ENCODE peak calls at places on chromosomes 1 and 21, in seven cellular contexts. P is natural killer cell treated with Interleukin-12 subunit alpha and Interleukin-12 subunit beta and Interleukin-15 and Interleukin-18, amount 100 ng/mL, for 72 hours; F is T-cell; T is tibial artery; O is activated T-helper 1 cell treated with Interleukin-2 at 50 U/mL for 16 hours; H is breast epithelium; N is EL. D is an unnamed sample.

GRCh38 chr1:220093361-220094015 is 444 bp upstream of the IARS2 start:
- DNase-seq in P (no peak), F (no peak), T (no peak), O (no peak), H (no peak), N (no peak), D (no peak)

GRCh38 chr1:1119272-1119890 is 3.5 kb upstream of the C1orf159 start:
- DNase-seq in P (peak), F (no peak), T (peak), O (no peak), H (peak), N (no peak), D (no peak)

GRCh38 chr1:20448626-20449215 is 37.3 kb downstream of the CAMK2N1 start:
- DNase-seq in P (no peak), F (no peak), T (no peak), O (no peak), H (no peak), N (no peak), D (no peak)

GRCh38 chr1:79662596-79662995 is 656.1 kb upstream of the ADGRL4 start:
- DNase-seq in P (no peak), F (no peak), T (no peak), O (no peak), H (no peak), N (no peak), D (no peak)

GRCh38 chr1:44044071-44044801 is 13.0 kb upstream of the SLC6A9 start:
- DNase-seq in P (no peak), F (no peak), T (peak), O (no peak), H (no peak), N (peak), D (no peak)

GRCh38 chr1:216045400-216045799 is 377.8 kb downstream of the USH2A start:
- DNase-seq in P (no peak), F (no peak), T (no peak), O (no peak), H (no peak), N (peak), D (peak)

GRCh38 chr1:40944326-40944725 is 35.2 kb upstream of the CTPS1 start:
- DNase-seq in P (no peak), F (no peak), T (peak), O (no peak), H (no peak), N (peak), D (no peak)

GRCh38 chr1:185533596-185533995 is 200.6 kb upstream of the HMCN1 start:
- DNase-seq in P (no peak), F (no peak), T (no peak), O (no peak), H (no peak), N (no peak), D (no peak)

GRCh38 chr1:182608850-182609610 is 4.8 kb upstream of the RGS16 start:
- DNase-seq in P (no peak), F (no peak), T (no peak), O (no peak), H (no peak), N (peak), D (no peak)

GRCh38 chr1:93965888-93966287 is 56.7 kb upstream of the GCLM start:
- DNase-seq in P (no peak), F (no peak), T (no peak), O (no peak), H (no peak), N (no peak), D (no peak)

GRCh38 chr1:30046751-30047150 is 676.6 kb downstream of the MATN1 start:
- DNase-seq in P (peak), F (no peak), T (peak), O (no peak), H (no peak), N (no peak), D (no peak)

GRCh38 chr1:116390195-116390594 is 17.2 kb downstream of the ATP1A1 start:
- DNase-seq in P (no peak), F (no peak), T (no peak), O (no peak), H (no peak), N (no peak), D (no peak)

GRCh38 chr1:102628008-102628736 is 480.1 kb downstream of the COL11A1 start:
- DNase-seq in P (no peak), F (no peak), T (no peak), O (no peak), H (no peak), N (no peak), D (no peak)

GRCh38 chr21:15293251-15293650 is 228.5 kb upstream of the NRIP1 start:
- DNase-seq in P (no peak), F (no peak), T (no peak), O (no peak), H (no peak), N (peak), D (peak)

GRCh38 chr1:243313635-243314536 is 58.0 kb downstream of the SDCCAG8 start:
- DNase-seq in P (no peak), F (no peak), T (no peak), O (no peak), H (no peak), N (no peak), D (no peak)

GRCh38 chr1:68506386-68506785 is 9.5 kb upstream of the DEPDC1 start:
- DNase-seq in P (no peak), F (no peak), T (no peak), O (no peak), H (no peak), N (no peak), D (no peak)

GRCh38 chr1:30719406-30720270 is 3.7 kb downstream of the MATN1 start:
- DNase-seq in P (no peak), F (no peak), T (no peak), O (no peak), H (no peak), N (peak), D (no peak)

GRCh38 chr21:42234026-42234425 is 15.1 kb downstream of the ABCG1 start:
- DNase-seq in P (no peak), F (no peak), T (no peak), O (no peak), H (no peak), N (no peak), D (no peak)

GRCh38 chr1:112544753-112545152 is 36.0 kb downstream of the WNT2B start:
- DNase-seq in P (no peak), F (no peak), T (no peak), O (no peak), H (no peak), N (peak), D (no peak)

GRCh38 chr1:204391629-204392028 is 20.0 kb downstream of the PPP1R15B start:
- DNase-seq in P (no peak), F (no peak), T (no peak), O (no peak), H (no peak), N (no peak), D (no peak)

GRCh38 chr1:226995064-226995965 is 55.2 kb downstream of the COQ8A start:
- DNase-seq in P (no peak), F (no peak), T (no peak), O (no peak), H (no peak), N (no peak), D (no peak)

GRCh38 chr1:93681549-93682412 is at the start of gene BCAR3:
- DNase-seq in P (peak), F (no peak), T (peak), O (no peak), H (peak), N (peak), D (peak)

GRCh38 chr1:22861764-22862440 is 110.8 kb downstream of the LACTBL1 start:
- DNase-seq in P (no peak), F (no peak), T (no peak), O (no peak), H (no peak), N (peak), D (no peak)

GRCh38 chr1:160261526-160261877 is 847 bp downstream of the DCAF8 start:
- DNase-seq in P (peak), F (peak), T (no peak), O (peak), H (no peak), N (peak), D (peak)

GRCh38 chr1:108704501-108704900 is 8.2 kb upstream of the FNDC7 start:
- DNase-seq in P (no peak), F (no peak), T (no peak), O (no peak), H (no peak), N (peak), D (peak)

GRCh38 chr1:212311836-212312497 is 26.8 kb downstream of the PPP2R5A start:
- DNase-seq in P (no peak), F (no peak), T (no peak), O (no peak), H (no peak), N (peak), D (peak)

GRCh38 chr1:159581422-159581821 is 6.2 kb upstream of the APCS start:
- DNase-seq in P (no peak), F (no peak), T (no peak), O (no peak), H (no peak), N (no peak), D (no peak)

GRCh38 chr1:228001738-228002535 is 4.9 kb upstream of the WNT3A start:
- DNase-seq in P (peak), F (no peak), T (peak), O (no peak), H (peak), N (no peak), D (no peak)

GRCh38 chr1:154810571-154810970 is 59.5 kb downstream of the KCNN3 start:
- DNase-seq in P (no peak), F (no peak), T (no peak), O (no peak), H (no peak), N (no peak), D (no peak)

GRCh38 chr1:42135426-42135825 is 17.8 kb upstream of the GUCA2B start:
- DNase-seq in P (no peak), F (no peak), T (no peak), O (no peak), H (no peak), N (no peak), D (no peak)

GRCh38 chr1:231929311-231929710 is 302.7 kb downstream of the DISC1 start:
- DNase-seq in P (no peak), F (no peak), T (no peak), O (no peak), H (no peak), N (peak), D (no peak)

GRCh38 chr21:17491716-17492414 is 21.0 kb upstream of the CXADR start:
- DNase-seq in P (no peak), F (no peak), T (no peak), O (no peak), H (no peak), N (peak), D (peak)

GRCh38 chr1:211352985-211353515 is 26.4 kb downstream of the TRAF5 start:
- DNase-seq in P (peak), F (peak), T (no peak), O (peak), H (peak), N (peak), D (no peak)

GRCh38 chr21:16573581-16573980 is 843.8 kb downstream of the USP25 start:
- DNase-seq in P (no peak), F (no peak), T (no peak), O (no peak), H (no peak), N (peak), D (no peak)

GRCh38 chr1:216119600-216119999 is 303.6 kb downstream of the USH2A start:
- DNase-seq in P (no peak), F (no peak), T (no peak), O (no peak), H (no peak), N (peak), D (no peak)

D was measured in HS-5.